ENCODE peak calls at places on chromosomes 3 and 15, in nine cellular contexts. One of them, this sample, is unnamed.

GRCh38 chr3:170513674-170514073 is 72.2 kb downstream of the SLC7A14 start:
- DNase-seq in A673: no peak
- DNase-seq in dorsolateral prefrontal cortex: no peak
- DNase-seq in AG04450: no peak
- DNase-seq in uterus: no peak
- DNase-seq in bronchial epithelial cell: no peak
- DNase-seq in foreskin fibroblast: no peak
- DNase-seq in tibial nerve: no peak
- DNase-seq in colonic mucosa: no peak
- DNase-seq in this sample: no peak

GRCh38 chr3:13279532-13279910 is 140.6 kb downstream of the NUP210 start:
- DNase-seq in tibial nerve: no peak
- DNase-seq in A673: no peak
- DNase-seq in dorsolateral prefrontal cortex: no peak
- DNase-seq in AG04450: no peak
- DNase-seq in bronchial epithelial cell: no peak
- DNase-seq in colonic mucosa: no peak
- DNase-seq in foreskin fibroblast: no peak
- DNase-seq in uterus: no peak
- DNase-seq in this sample: no peak

GRCh38 chr3:38827791-38828190 is 11.8 kb upstream of the SCN10A start:
- DNase-seq in colonic mucosa: no peak
- DNase-seq in foreskin fibroblast: no peak
- DNase-seq in bronchial epithelial cell: no peak
- DNase-seq in AG04450: no peak
- DNase-seq in A673: no peak
- DNase-seq in uterus: no peak
- DNase-seq in tibial nerve: no peak
- DNase-seq in dorsolateral prefrontal cortex: no peak
- DNase-seq in this sample: no peak

GRCh38 chr3:67318162-67318561 is 320.1 kb downstream of the KBTBD8 start:
- DNase-seq in uterus: no peak
- DNase-seq in AG04450: no peak
- DNase-seq in A673: no peak
- DNase-seq in colonic mucosa: no peak
- DNase-seq in tibial nerve: no peak
- DNase-seq in bronchial epithelial cell: no peak
- DNase-seq in foreskin fibroblast: no peak
- DNase-seq in dorsolateral prefrontal cortex: no peak
- DNase-seq in this sample: no peak

GRCh38 chr15:69996842-69997478 is 100.8 kb downstream of the TLE3 start:
- DNase-seq in uterus: no peak
- DNase-seq in tibial nerve: no peak
- DNase-seq in dorsolateral prefrontal cortex: no peak
- DNase-seq in A673: no peak
- DNase-seq in colonic mucosa: peak
- DNase-seq in AG04450: no peak
- DNase-seq in bronchial epithelial cell: peak
- DNase-seq in foreskin fibroblast: no peak
- DNase-seq in this sample: no peak

GRCh38 chr3:14179114-14179465 is 473 bp downstream of the LSM3 start:
- DNase-seq in colonic mucosa: no peak
- DNase-seq in uterus: no peak
- DNase-seq in A673: no peak
- DNase-seq in dorsolateral prefrontal cortex: no peak
- DNase-seq in bronchial epithelial cell: no peak
- DNase-seq in foreskin fibroblast: no peak
- DNase-seq in tibial nerve: no peak
- DNase-seq in AG04450: no peak
- DNase-seq in this sample: no peak

GRCh38 chr15:78997981-78998499 is 53.2 kb upstream of the CTSH start:
- DNase-seq in AG04450: no peak
- DNase-seq in uterus: no peak
- DNase-seq in foreskin fibroblast: no peak
- DNase-seq in A673: no peak
- DNase-seq in bronchial epithelial cell: no peak
- DNase-seq in dorsolateral prefrontal cortex: no peak
- DNase-seq in colonic mucosa: no peak
- DNase-seq in tibial nerve: no peak
- DNase-seq in this sample: no peak

GRCh38 chr15:34349769-34350168 is 6.7 kb downstream of the NUTM1 start:
- DNase-seq in uterus: no peak
- DNase-seq in A673: no peak
- DNase-seq in colonic mucosa: no peak
- DNase-seq in AG04450: no peak
- DNase-seq in foreskin fibroblast: no peak
- DNase-seq in tibial nerve: no peak
- DNase-seq in bronchial epithelial cell: no peak
- DNase-seq in dorsolateral prefrontal cortex: no peak
- DNase-seq in this sample: no peak

GRCh38 chr15:67381416-67382045 is 126.9 kb downstream of the IQCH start:
- DNase-seq in foreskin fibroblast: no peak
- DNase-seq in A673: no peak
- DNase-seq in dorsolateral prefrontal cortex: no peak
- DNase-seq in uterus: no peak
- DNase-seq in tibial nerve: no peak
- DNase-seq in AG04450: no peak
- DNase-seq in colonic mucosa: no peak
- DNase-seq in bronchial epithelial cell: no peak
- DNase-seq in this sample: no peak

GRCh38 chr15:67384761-67385160 is 130.2 kb downstream of the IQCH start:
- DNase-seq in dorsolateral prefrontal cortex: no peak
- DNase-seq in AG04450: no peak
- DNase-seq in tibial nerve: no peak
- DNase-seq in A673: no peak
- DNase-seq in bronchial epithelial cell: no peak
- DNase-seq in foreskin fibroblast: no peak
- DNase-seq in uterus: no peak
- DNase-seq in colonic mucosa: no peak
- DNase-seq in this sample: no peak

GRCh38 chr15:67382723-67383122 is 128.1 kb downstream of the IQCH start:
- DNase-seq in colonic mucosa: no peak
- DNase-seq in AG04450: no peak
- DNase-seq in A673: no peak
- DNase-seq in tibial nerve: no peak
- DNase-seq in uterus: no peak
- DNase-seq in foreskin fibroblast: no peak
- DNase-seq in bronchial epithelial cell: no peak
- DNase-seq in dorsolateral prefrontal cortex: no peak
- DNase-seq in this sample: no peak

GRCh38 chr15:67385971-67386370 is 131.4 kb downstream of the IQCH start:
- DNase-seq in bronchial epithelial cell: no peak
- DNase-seq in AG04450: no peak
- DNase-seq in tibial nerve: no peak
- DNase-seq in uterus: no peak
- DNase-seq in foreskin fibroblast: peak
- DNase-seq in dorsolateral prefrontal cortex: no peak
- DNase-seq in A673: no peak
- DNase-seq in colonic mucosa: no peak
- DNase-seq in this sample: no peak

GRCh38 chr15:67383903-67384302 is 129.3 kb downstream of the IQCH start:
- DNase-seq in colonic mucosa: no peak
- DNase-seq in dorsolateral prefrontal cortex: no peak
- DNase-seq in AG04450: no peak
- DNase-seq in A673: no peak
- DNase-seq in uterus: no peak
- DNase-seq in bronchial epithelial cell: no peak
- DNase-seq in tibial nerve: no peak
- DNase-seq in foreskin fibroblast: peak
- DNase-seq in this sample: no peak
- TF ChIP-seq CTCF in colonic mucosa: no peak
- TF ChIP-seq CTCF in dorsolateral prefrontal cortex: no peak
- TF ChIP-seq CTCF in AG04450: peak
- TF ChIP-seq CTCF in A673: peak
- TF ChIP-seq CTCF in uterus: no peak
- TF ChIP-seq CTCF in bronchial epithelial cell: no peak
- TF ChIP-seq CTCF in tibial nerve: no peak
- TF ChIP-seq CTCF in foreskin fibroblast: peak
- TF ChIP-seq CTCF in this sample: no peak

GRCh38 chr3:182967218-182968204 is 12.8 kb downstream of the DCUN1D1 start:
- DNase-seq in AG04450: no peak
- DNase-seq in dorsolateral prefrontal cortex: no peak
- DNase-seq in uterus: no peak
- DNase-seq in A673: no peak
- DNase-seq in colonic mucosa: no peak
- DNase-seq in foreskin fibroblast: peak
- DNase-seq in tibial nerve: no peak
- DNase-seq in bronchial epithelial cell: no peak
- DNase-seq in this sample: no peak

GRCh38 chr3:182970811-182971418 is 9.4 kb downstream of the DCUN1D1 start:
- DNase-seq in uterus: no peak
- DNase-seq in A673: no peak
- DNase-seq in AG04450: no peak
- DNase-seq in colonic mucosa: no peak
- DNase-seq in tibial nerve: no peak
- DNase-seq in foreskin fibroblast: no peak
- DNase-seq in bronchial epithelial cell: peak
- DNase-seq in dorsolateral prefrontal cortex: no peak
- DNase-seq in this sample: no peak

GRCh38 chr3:182969853-182970252 is 10.5 kb downstream of the DCUN1D1 start:
- DNase-seq in bronchial epithelial cell: no peak
- DNase-seq in tibial nerve: no peak
- DNase-seq in A673: no peak
- DNase-seq in colonic mucosa: no peak
- DNase-seq in uterus: no peak
- DNase-seq in dorsolateral prefrontal cortex: no peak
- DNase-seq in AG04450: no peak
- DNase-seq in foreskin fibroblast: no peak
- DNase-seq in this sample: no peak

GRCh38 chr3:182971637-182972036 is 8.7 kb downstream of the DCUN1D1 start:
- DNase-seq in AG04450: no peak
- DNase-seq in uterus: no peak
- DNase-seq in tibial nerve: no peak
- DNase-seq in A673: no peak
- DNase-seq in foreskin fibroblast: peak
- DNase-seq in dorsolateral prefrontal cortex: no peak
- DNase-seq in colonic mucosa: no peak
- DNase-seq in bronchial epithelial cell: no peak
- DNase-seq in this sample: peak

DNA sequence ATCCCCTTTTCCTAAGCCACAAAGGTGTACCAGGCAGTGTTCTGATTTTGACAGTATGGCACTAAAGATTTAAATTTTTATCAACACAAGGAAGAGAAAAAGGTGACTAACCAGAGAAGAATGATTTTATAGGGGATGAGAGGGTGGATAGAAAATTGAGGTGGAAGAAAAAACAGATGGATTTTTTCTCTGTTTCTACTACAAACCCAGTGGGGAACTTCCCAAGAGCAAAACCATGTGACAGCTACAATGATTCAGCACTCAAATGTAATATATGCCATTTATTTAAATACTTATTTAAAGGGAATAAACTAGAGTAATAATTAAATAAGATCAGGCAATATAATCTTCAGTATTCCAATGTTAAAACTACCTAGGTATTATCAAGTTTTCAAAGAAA is 11.1 kb downstream of the DCUN1D1 start:
- DNase-seq in tibial nerve: no peak
- DNase-seq in foreskin fibroblast: peak
- DNase-seq in A673: peak
- DNase-seq in colonic mucosa: no peak
- DNase-seq in AG04450: peak
- DNase-seq in dorsolateral prefrontal cortex: no peak
- DNase-seq in bronchial epithelial cell: peak
- DNase-seq in uterus: no peak
- DNase-seq in this sample: peak
- H3K4me3 ChIP-seq in tibial nerve: no peak
- H3K4me3 ChIP-seq in foreskin fibroblast: no peak
- H3K4me3 ChIP-seq in A673: no peak
- H3K4me3 ChIP-seq in colonic mucosa: no peak
- H3K4me3 ChIP-seq in AG04450: no peak
- H3K4me3 ChIP-seq in dorsolateral prefrontal cortex: no peak
- H3K4me3 ChIP-seq in bronchial epithelial cell: no peak
- H3K4me3 ChIP-seq in uterus: no peak
- H3K4me3 ChIP-seq in this sample: no peak

GRCh38 chr3:141229132-141229531 is 2.5 kb upstream of the PXYLP1 start:
- DNase-seq in A673: no peak
- DNase-seq in colonic mucosa: no peak
- DNase-seq in bronchial epithelial cell: no peak
- DNase-seq in uterus: no peak
- DNase-seq in tibial nerve: no peak
- DNase-seq in AG04450: no peak
- DNase-seq in foreskin fibroblast: peak
- DNase-seq in dorsolateral prefrontal cortex: no peak
- DNase-seq in this sample: no peak

GRCh38 chr3:141230293-141230692 is 1.3 kb upstream of the PXYLP1 start:
- DNase-seq in colonic mucosa: no peak
- DNase-seq in foreskin fibroblast: no peak
- DNase-seq in tibial nerve: no peak
- DNase-seq in dorsolateral prefrontal cortex: no peak
- DNase-seq in A673: no peak
- DNase-seq in AG04450: no peak
- DNase-seq in uterus: no peak
- DNase-seq in bronchial epithelial cell: no peak
- DNase-seq in this sample: no peak

GRCh38 chr3:141227752-141228151 is 3.9 kb upstream of the PXYLP1 start:
- DNase-seq in A673: peak
- DNase-seq in dorsolateral prefrontal cortex: no peak
- DNase-seq in bronchial epithelial cell: no peak
- DNase-seq in uterus: no peak
- DNase-seq in colonic mucosa: no peak
- DNase-seq in foreskin fibroblast: peak
- DNase-seq in AG04450: peak
- DNase-seq in tibial nerve: no peak
- DNase-seq in this sample: peak

GRCh38 chr3:141225939-141226338 is 5.7 kb upstream of the PXYLP1 start:
- DNase-seq in A673: no peak
- DNase-seq in colonic mucosa: no peak
- DNase-seq in bronchial epithelial cell: no peak
- DNase-seq in dorsolateral prefrontal cortex: no peak
- DNase-seq in tibial nerve: no peak
- DNase-seq in AG04450: no peak
- DNase-seq in foreskin fibroblast: no peak
- DNase-seq in uterus: no peak
- DNase-seq in this sample: no peak

DNA sequence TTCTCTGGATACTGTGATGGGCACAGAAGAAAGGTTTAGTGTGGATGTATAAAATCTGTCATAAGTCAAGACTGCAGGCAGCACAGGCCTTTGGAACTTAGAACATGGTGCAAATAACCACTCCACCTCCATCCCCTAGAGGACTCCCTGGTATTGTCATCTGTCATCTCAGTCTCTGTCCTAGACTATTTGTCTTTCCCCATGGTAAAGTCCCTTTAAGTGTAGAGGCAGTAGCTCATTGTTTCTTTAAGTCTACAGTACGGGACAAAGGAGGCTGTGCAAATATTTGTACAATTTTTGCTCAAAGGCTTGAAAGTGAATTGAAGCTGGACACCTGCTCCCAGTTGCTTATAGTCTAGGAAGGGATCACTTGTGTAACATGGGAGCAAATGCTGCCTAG is 3.2 kb upstream of the PXYLP1 start:
- DNase-seq in colonic mucosa: no peak
- DNase-seq in AG04450: no peak
- DNase-seq in bronchial epithelial cell: no peak
- DNase-seq in uterus: no peak
- DNase-seq in A673: no peak
- DNase-seq in dorsolateral prefrontal cortex: no peak
- DNase-seq in tibial nerve: no peak
- DNase-seq in foreskin fibroblast: no peak
- DNase-seq in this sample: no peak
- TF ChIP-seq CTCF in colonic mucosa: no peak
- TF ChIP-seq CTCF in AG04450: no peak
- TF ChIP-seq CTCF in bronchial epithelial cell: no peak
- TF ChIP-seq CTCF in uterus: no peak
- TF ChIP-seq CTCF in A673: no peak
- TF ChIP-seq CTCF in dorsolateral prefrontal cortex: no peak
- TF ChIP-seq CTCF in tibial nerve: no peak
- TF ChIP-seq CTCF in foreskin fibroblast: no peak
- TF ChIP-seq CTCF in this sample: no peak

GRCh38 chr15:63379492-63380150 is 2.0 kb downstream of the CA12 start:
- DNase-seq in foreskin fibroblast: peak
- DNase-seq in A673: no peak
- DNase-seq in AG04450: no peak
- DNase-seq in dorsolateral prefrontal cortex: no peak
- DNase-seq in bronchial epithelial cell: no peak
- DNase-seq in colonic mucosa: no peak
- DNase-seq in uterus: no peak
- DNase-seq in tibial nerve: no peak
- DNase-seq in this sample: no peak
- H3K4me3 ChIP-seq in foreskin fibroblast: peak
- H3K4me3 ChIP-seq in A673: no peak
- H3K4me3 ChIP-seq in AG04450: peak
- H3K4me3 ChIP-seq in dorsolateral prefrontal cortex: no peak
- H3K4me3 ChIP-seq in bronchial epithelial cell: peak
- H3K4me3 ChIP-seq in colonic mucosa: peak
- H3K4me3 ChIP-seq in uterus: no peak
- H3K4me3 ChIP-seq in tibial nerve: no peak
- H3K4me3 ChIP-seq in this sample: peak